ENCODE peak calls at places on chromosomes 2 and 18, in eight cellular contexts. I is CD4-positive, alpha-beta T cell; K is skeletal muscle cell; T is stimulated activated CD4-positive, alpha-beta T cell treated with anti-CD3 and anti-CD28 coated beads, TNF-alpha, amount 100 ng/mL, for 1 hour; B is naive thymus-derived CD8-positive, alpha-beta T cell; W is mucosa of descending colon; S is GM12891; D is heart left ventricle. C is an unnamed sample.

GRCh38 chr2:204023088-204023487 is 86.5 kb downstream of the ICOS start:
- DNase-seq in I (no peak), K (no peak), T (no peak), B (no peak), W (no peak), S (no peak), D (no peak), C (no peak)

GRCh38 chr2:78201064-78201575 is 678.9 kb upstream of the LRRTM4 start:
- DNase-seq in I (no peak), K (no peak), T (no peak), B (no peak), W (no peak), S (no peak), D (no peak), C (no peak)

GRCh38 chr2:234495801-234496441 is 960 bp downstream of the ARL4C start:
- DNase-seq in I (peak; percentile 55), K (no peak), T (no peak), B (peak; percentile 40), W (peak; percentile 72), S (no peak), D (no peak), C (no peak)

GRCh38 chr2:176583530-176584101 is 314.4 kb downstream of the MTX2 start:
- DNase-seq in I (no peak), K (no peak), T (no peak), B (no peak), W (no peak), S (no peak), D (no peak), C (no peak)

GRCh38 chr18:32509121-32509520 is 38.4 kb upstream of the GAREM1 start:
- DNase-seq in I (no peak), K (no peak), T (no peak), B (no peak), W (no peak), S (no peak), D (no peak), C (no peak)

GRCh38 chr2:112869258-112869842 is 32.8 kb upstream of the IL1B start:
- DNase-seq in I (no peak), K (peak; percentile 62), T (no peak), B (no peak), W (peak; percentile 95), S (no peak), D (peak; percentile 66), C (peak; percentile 18)

GRCh38 chr2:47313728-47314127 is 89.2 kb upstream of the MSH2 start:
- DNase-seq in I (no peak), K (no peak), T (no peak), B (no peak), W (no peak), S (no peak), D (no peak), C (no peak)

GRCh38 chr18:58507881-58508280 is 121.0 kb downstream of the ALPK2 start:
- DNase-seq in I (no peak), K (no peak), T (no peak), B (no peak), W (no peak), S (no peak), D (no peak), C (no peak)

GRCh38 chr2:174699993-174700766 is 64.1 kb downstream of the CHRNA1 start:
- DNase-seq in I (no peak), K (no peak), T (no peak), B (peak; percentile 68), W (no peak), S (no peak), D (no peak), C (no peak)

GRCh38 chr2:20650412-20650879 is 452 bp downstream of the HS1BP3 start:
- DNase-seq in I (no peak), K (no peak), T (no peak), B (peak; percentile 52), W (peak; percentile 73), S (peak; percentile 42), D (no peak), C (no peak)

C was measured in gastrocnemius medialis.